ENCODE peak calls at places on chromosomes 2 and 18, in four cellular contexts. O, J, E and V are unnamed samples.
A peak's percentile ranks its signal among the peaks of the same experiment; 100 is the strongest.

GRCh38 chr18:25726278-25726677 is 364.1 kb downstream of the SS18 start:
- DNase-seq in O (no peak), J (no peak), E (peak; percentile 63), V (no peak)

GRCh38 chr2:56729212-56729611 is 545.4 kb downstream of the CCDC85A start:
- DNase-seq in J (no peak), E (no peak), O (peak; percentile 59), V (no peak)

GRCh38 chr18:74488864-74489263 is 7.3 kb upstream of the CNDP2 start:
- DNase-seq in J (no peak), E (no peak), O (no peak), V (no peak)

GRCh38 chr2:77520981-77521380 is 1.2 kb downstream of the LRRTM4 start:
- DNase-seq in O (no peak), J (no peak), E (no peak), V (no peak)

GRCh38 chr2:58925676-58926081 is 684.6 kb upstream of the FANCL start:
- DNase-seq in J (no peak), E (peak; percentile 46), O (peak; percentile 77), V (peak; percentile 69)

GRCh38 chr2:120208381-120209353 is 14.5 kb downstream of the TMEM185B start:
- DNase-seq in J (no peak), E (no peak), O (no peak), V (no peak)

GRCh38 chr18:48676756-48677368 is 138.0 kb downstream of the CTIF start:
- DNase-seq in J (peak; percentile 53), E (peak; percentile 38), O (peak; percentile 71), V (peak; percentile 53)

GRCh38 chr2:38375711-38376345 is 1.2 kb downstream of the ATL2 start:
- DNase-seq in J (no peak), O (peak; percentile 53), E (peak; percentile 45), V (peak; percentile 63)

GRCh38 chr18:48308027-48308635 is 101.1 kb downstream of the ZBTB7C start:
- DNase-seq in O (no peak), J (no peak), E (no peak), V (no peak)

GRCh38 chr2:47519604-47520301 is 116.8 kb downstream of the MSH2 start:
- DNase-seq in J (no peak), O (no peak), E (no peak), V (no peak)

GRCh38 chr2:47520302-47520630 is 117.3 kb downstream of the MSH2 start:
- DNase-seq in E (no peak), O (no peak), J (no peak), V (no peak)

GRCh38 chr2:47519147-47519537 is 116.2 kb downstream of the MSH2 start:
- DNase-seq in J (no peak), E (no peak), O (no peak), V (no peak)

GRCh38 chr2:47521666-47522285 is 118.8 kb downstream of the MSH2 start:
- DNase-seq in J (no peak), E (no peak), O (no peak), V (no peak)

DNA sequence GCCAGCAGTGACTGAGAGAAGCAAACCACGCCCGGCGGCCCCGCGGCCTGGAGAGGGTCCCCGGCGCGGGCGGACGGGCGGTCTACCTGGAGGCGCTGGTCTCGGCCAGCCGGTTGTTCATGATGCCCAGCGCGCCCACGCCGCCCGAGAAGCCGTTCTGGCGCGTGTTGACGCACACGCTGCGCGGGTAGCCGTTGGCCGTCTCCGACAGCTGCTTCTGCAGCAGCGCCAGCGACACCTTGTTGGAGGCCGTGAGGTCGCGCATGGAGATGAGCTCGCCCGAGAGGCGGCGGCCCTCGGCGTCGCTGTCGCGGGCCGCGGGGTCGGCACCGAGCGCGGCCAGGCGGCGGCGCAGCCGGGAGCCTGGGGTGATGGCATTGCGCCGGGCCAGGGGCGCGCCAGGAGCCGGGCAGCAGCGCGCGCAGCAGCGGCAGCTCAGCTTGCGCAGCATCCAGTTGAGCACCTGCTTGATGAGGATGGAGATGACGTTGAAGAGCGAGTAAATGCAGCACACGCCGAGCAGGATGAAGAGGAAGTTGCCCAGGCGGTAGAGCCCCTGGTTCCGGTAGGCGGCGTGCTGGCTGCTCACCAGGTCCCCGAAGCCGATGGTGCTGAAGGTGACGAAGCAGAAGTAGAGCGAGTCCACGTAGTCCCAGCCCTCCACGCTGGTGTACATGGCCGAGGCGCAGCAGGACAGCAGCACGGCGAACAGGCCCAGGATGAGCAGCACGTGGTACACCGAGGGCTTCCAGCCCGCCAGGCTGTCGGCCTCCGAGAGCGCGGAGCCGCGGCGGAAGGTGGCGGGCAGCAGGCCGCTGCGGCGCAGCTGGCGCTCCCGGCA is 118.1 kb downstream of the MSH2 start:
- DNase-seq in J (peak; percentile 36), O (peak; percentile 59), E (peak; percentile 61), V (peak; percentile 53)
- H3K4me3 ChIP-seq in J (peak overlapping the region; percentile 11), O (peak overlapping the region; percentile 74), E (peak overlapping the region; percentile 45), V (peak overlapping the region; percentile 43)

DNA sequence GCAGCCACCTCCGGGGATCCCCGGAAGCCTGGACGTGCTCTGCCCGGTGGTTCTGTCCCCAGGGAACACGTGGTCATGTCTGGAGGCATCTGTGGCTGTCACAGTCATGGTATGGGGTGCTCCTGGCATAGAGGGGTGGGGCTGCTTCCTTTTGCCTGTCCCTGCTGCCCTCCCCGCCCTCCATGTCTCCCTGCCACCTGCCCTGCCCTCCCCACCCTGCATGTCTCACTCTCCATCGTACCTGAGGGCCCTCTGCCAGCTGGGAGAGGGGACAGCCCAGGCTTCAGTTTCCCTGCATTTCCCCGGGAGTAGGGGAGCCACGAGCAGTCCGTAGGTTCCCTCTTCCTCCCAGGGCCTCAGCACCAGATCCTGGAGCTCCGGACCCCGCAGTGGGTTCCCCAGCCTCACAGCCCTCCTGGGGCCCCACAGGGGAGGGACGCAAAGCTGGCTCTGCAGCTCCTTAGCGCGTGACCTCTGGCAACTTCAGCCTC is 90.0 kb upstream of the CTDP1 start:
- DNase-seq in E (no peak), J (no peak), O (no peak), V (no peak)
- H3K27me3 ChIP-seq in E (peaks cover 12% of the 10 kb centered on the region), J (no peaks in the 10 kb centered on the region), O (peaks cover 22% of the 10 kb centered on the region), V (no peaks in the 10 kb centered on the region)

DNA sequence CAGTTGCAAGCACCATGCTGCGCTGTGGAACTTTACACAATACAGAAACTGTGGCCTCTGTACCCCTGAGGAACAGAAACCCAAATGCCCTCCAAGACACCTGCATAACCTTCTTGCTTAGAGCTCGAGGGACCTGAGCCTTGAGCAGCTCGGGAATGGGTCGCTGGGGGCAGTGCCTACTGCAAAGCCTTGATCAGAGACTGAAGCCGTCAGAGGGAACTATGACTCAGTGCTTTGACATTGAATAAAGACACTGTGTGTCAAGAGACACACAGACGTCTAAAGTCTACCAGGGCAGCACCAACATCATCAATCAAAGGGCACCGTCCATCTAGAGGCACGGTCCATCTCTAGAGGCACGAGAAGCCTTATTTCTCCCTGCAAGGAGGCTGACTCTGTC is 30.6 kb downstream of the GPR45 start:
- DNase-seq in J (no peak), E (no peak), O (no peak), V (no peak)
- H3K36me3 ChIP-seq in J (peaks cover 31% of the 10 kb centered on the region), E (peaks cover 57% of the 10 kb centered on the region), O (peaks cover 90% of the 10 kb centered on the region), V (peaks cover 22% of the 10 kb centered on the region)

GRCh38 chr18:21241224-21242131 is 554 bp upstream of the GREB1L start:
- DNase-seq in O (peak; percentile 11), E (no peak), J (no peak), V (no peak)
- H3K4me3 ChIP-seq in O (peak overlapping the region; percentile 76), E (no peak overlapping the region), J (no peak overlapping the region), V (peak overlapping the region; percentile 31)

GRCh38 chr2:209757200-209757599 is 14.4 kb upstream of the UNC80 start:
- DNase-seq in O (no peak), J (no peak), E (no peak), V (no peak)

DNA sequence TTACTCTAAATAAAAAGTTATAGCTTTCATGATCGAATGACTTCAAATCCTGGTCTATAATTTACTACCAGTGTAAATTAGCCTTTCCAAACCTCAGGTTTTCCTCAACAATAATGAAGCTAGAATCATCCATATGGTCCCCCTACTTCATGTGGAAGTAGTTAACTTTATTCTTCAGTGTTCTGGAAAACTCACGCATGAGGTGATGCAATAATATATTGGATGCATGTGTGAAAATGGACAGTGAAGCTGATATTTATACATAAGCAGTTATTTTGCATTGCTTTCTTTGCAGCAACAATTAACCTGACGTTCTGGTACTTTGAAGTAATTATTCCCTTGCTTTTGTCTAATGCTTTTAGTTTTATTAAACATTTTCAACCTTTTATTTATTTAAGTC is 18.6 kb upstream of the UNC80 start:
- DNase-seq in E (no peak), O (peak; percentile 14), J (no peak), V (no peak)
- H3K27me3 ChIP-seq in E (no peaks in the 10 kb centered on the region), O (no peaks in the 10 kb centered on the region), J (no peaks in the 10 kb centered on the region), V (no peaks in the 10 kb centered on the region)

GRCh38 chr18:34915046-34915445 is 126.2 kb upstream of the MAPRE2 start:
- DNase-seq in O (no peak), J (no peak), E (no peak), V (no peak)
- H3K36me3 ChIP-seq in O (no peaks in the 10 kb centered on the region), J (no peaks in the 10 kb centered on the region), E (no peaks in the 10 kb centered on the region), V (no peaks in the 10 kb centered on the region)

GRCh38 chr18:55579471-55579870 is 8.5 kb downstream of the TCF4 start:
- DNase-seq in J (no peak), E (peak; percentile 28), O (peak; percentile 67), V (no peak)

GRCh38 chr18:55579888-55580287 is 8.1 kb downstream of the TCF4 start:
- DNase-seq in E (no peak), O (peak; percentile 49), J (no peak), V (no peak)

GRCh38 chr18:55575066-55575465 is 12.9 kb downstream of the TCF4 start:
- DNase-seq in E (no peak), J (no peak), O (no peak), V (no peak)

GRCh38 chr18:55575949-55576348 is 12.0 kb downstream of the TCF4 start:
- DNase-seq in J (no peak), E (no peak), O (no peak), V (no peak)

GRCh38 chr18:55577812-55578539 is 10.0 kb downstream of the TCF4 start:
- DNase-seq in E (no peak), O (no peak), J (no peak), V (no peak)
- H3K4me3 ChIP-seq in E (no peak overlapping the region), O (no peak overlapping the region), J (no peak overlapping the region), V (no peak overlapping the region)

DNA sequence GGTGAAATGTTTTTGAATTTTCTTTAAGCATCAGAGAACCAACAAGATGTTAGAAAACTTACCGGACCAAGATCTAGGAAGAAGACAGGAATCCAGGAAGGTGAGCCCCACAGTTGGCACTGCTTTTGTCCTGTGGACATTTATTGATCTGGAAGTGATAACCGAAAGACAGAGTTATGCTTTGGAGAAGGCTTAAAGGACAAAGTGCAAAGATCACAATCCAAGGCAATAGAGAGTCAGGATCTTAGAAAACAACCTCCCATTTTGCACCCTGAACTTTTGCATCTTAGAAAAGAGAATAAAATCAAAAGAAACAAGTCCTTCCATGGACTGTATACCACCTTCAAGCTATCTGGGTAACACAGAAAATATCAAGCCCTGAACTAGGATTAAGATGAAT is 129.4 kb upstream of the SRD5A2 start:
- DNase-seq in E (no peak), O (no peak), J (no peak), V (no peak)
- H3K27me3 ChIP-seq in E (no peaks in the 10 kb centered on the region), O (no peaks in the 10 kb centered on the region), J (no peaks in the 10 kb centered on the region), V (no peaks in the 10 kb centered on the region)